ENCODE peak calls at places on chromosome 9, in eight cellular contexts. N is nephron progenitor cell, H is PC-9, R is A549, Y is cardiac fibroblast, T is kidney epithelial cell, B is esophagus muscularis mucosa, D is foreskin fibroblast. O is an unnamed sample.

GRCh38 chr9:133727876-133728441 is 10.2 kb downstream of the SARDH start:
- DNase-seq in H (no peak), Y (no peak), T (no peak), D (no peak), N (no peak), R (no peak), B (no peak), O (no peak)

GRCh38 chr9:123425261-123425821 is 69.3 kb downstream of the CRB2 start:
- DNase-seq in Y (no peak), N (no peak), D (no peak), B (no peak), T (no peak), R (no peak), H (no peak), O (no peak)

GRCh38 chr9:133067813-133068212 is 6.0 kb downstream of the CEL start:
- DNase-seq in Y (no peak), R (no peak), T (no peak), N (no peak), H (no peak), D (no peak), B (no peak), O (no peak)

GRCh38 chr9:1490341-1491115 is 440.4 kb downstream of the DMRT2 start:
- DNase-seq in Y (peak), H (no peak), D (peak), T (no peak), R (no peak), N (no peak), B (no peak), O (peak)

GRCh38 chr9:6272229-6272597 is 56.0 kb upstream of the TPD52L3 start:
- DNase-seq in D (peak), B (no peak), Y (peak), H (no peak), N (no peak), R (no peak), T (peak), O (no peak)

GRCh38 chr9:4674783-4675182 is 4.6 kb upstream of the CDC37L1 start:
- DNase-seq in R (no peak), B (no peak), D (peak), N (no peak), Y (peak), T (no peak), H (no peak), O (no peak)

GRCh38 chr9:93893899-93894690 is 61.1 kb downstream of the BARX1 start:
- DNase-seq in N (peak), Y (no peak), D (no peak), T (no peak), H (no peak), R (no peak), B (no peak), O (peak)

GRCh38 chr9:133881671-133882381 is 110.3 kb downstream of the VAV2 start:
- DNase-seq in D (no peak), B (no peak), H (no peak), N (no peak), T (no peak), R (no peak), Y (no peak), O (no peak)

GRCh38 chr9:37262410-37262809 is 142.0 kb downstream of the ZCCHC7 start:
- DNase-seq in R (no peak), H (no peak), B (no peak), Y (peak), T (no peak), D (peak), N (no peak), O (no peak)
- TF ChIP-seq CTCF in R (peak), H (no peak), B (no peak), Y (peak), T (peak), D (peak), N (peak), O (peak)

GRCh38 chr9:114592356-114592755 is 4.8 kb downstream of the ATP6V1G1 start:
- DNase-seq in H (no peak), Y (peak), D (no peak), B (no peak), T (no peak), N (no peak), R (no peak), O (peak)
- TF ChIP-seq CTCF in H (no peak), Y (peak), D (peak), B (no peak), T (peak), N (no peak), R (no peak), O (no peak)

DNA sequence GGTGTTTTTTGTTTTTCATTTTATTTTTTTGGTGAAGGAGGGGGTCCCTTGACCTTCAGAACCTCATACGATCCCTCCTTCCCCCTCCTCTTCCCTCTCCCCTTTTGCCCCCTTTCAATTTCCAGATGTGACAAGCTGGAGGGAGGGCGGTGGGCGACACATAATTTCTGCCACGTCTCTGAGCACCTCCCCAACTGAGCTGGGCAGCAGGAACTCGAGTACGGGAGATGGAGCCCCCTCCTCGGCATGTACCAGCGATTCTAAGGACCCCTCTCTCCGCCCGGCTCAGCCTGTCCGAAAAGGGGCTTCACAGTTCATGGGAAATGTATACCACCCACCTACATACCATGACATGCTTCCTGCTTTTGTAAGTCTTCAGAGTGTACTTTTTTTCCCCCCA is 52.4 kb downstream of the PRRC2B start:
- DNase-seq in Y (no peak), B (no peak), R (no peak), N (no peak), T (no peak), D (no peak), H (no peak), O (no peak)
- TF ChIP-seq CTCF in Y (no peak), B (no peak), R (no peak), N (no peak), T (no peak), D (no peak), H (no peak), O (no peak)

GRCh38 chr9:100426532-100427365 is at the start of gene MSANTD3:
- DNase-seq in T (no peak), Y (peak), H (peak), N (peak), D (peak), B (no peak), R (peak), O (peak)
- TF ChIP-seq CTCF in T (no peak), Y (no peak), H (no peak), N (no peak), D (no peak), B (no peak), R (peak), O (peak)

DNA sequence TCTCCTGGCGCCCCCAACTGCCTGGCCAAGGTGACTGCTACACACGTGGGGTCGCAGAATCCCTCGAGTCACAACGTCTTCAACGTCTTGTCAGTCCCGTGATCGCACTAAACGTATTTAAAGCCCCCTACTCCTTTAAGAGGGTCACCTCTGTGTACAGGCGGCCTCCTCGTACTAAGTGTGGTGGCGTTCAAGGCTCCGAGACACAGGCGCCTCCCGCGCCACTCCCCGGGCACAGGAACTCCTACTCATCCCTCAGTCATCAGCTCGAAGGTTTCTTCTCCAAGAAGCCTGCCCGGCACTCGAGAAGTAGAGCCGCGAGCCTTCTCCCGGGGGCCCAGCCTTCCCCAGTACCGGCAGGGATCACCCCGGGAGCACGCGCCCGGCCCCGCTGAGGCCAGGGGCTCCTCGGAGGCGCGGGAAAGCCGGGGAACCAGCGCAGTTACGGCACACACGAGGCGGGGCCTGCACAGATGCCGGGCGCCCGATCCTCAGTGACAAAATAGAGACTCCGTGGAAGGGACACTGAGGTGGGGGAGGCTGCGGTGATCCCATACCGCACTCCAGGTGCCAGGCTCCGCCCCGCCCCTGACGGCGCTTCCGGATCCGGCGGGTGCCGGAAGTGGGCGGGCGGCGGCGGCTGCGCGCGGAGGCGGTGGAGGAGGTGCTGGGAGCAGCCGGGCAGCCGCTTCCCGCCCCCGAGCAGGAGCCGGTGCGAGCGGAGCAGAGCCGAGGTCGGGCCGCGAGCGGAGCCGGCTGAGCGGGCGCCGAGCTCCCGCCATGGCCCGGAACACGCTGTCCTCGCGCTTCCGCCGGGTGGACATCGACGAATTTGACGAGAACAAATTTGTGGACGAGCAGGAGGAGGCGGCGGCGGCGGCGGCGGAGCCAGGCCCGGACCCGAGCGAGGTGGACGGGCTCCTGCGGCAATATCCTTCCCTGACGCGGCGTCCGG is 6.9 kb downstream of the ARPC5L start:
- DNase-seq in B (peak), D (peak), T (no peak), Y (peak), N (peak), H (peak), R (peak), O (peak)
- TF ChIP-seq CTCF in B (no peak), D (no peak), T (peak), Y (no peak), N (no peak), H (peak), R (peak), O (no peak)

GRCh38 chr9:107172160-107172978 is 110.7 kb upstream of the RAD23B start:
- DNase-seq in Y (peak), D (peak), H (peak), N (peak), B (peak), R (peak), T (peak), O (peak)
- TF ChIP-seq CTCF in Y (peak), D (peak), H (peak), N (peak), B (peak), R (peak), T (peak), O (peak)

DNA sequence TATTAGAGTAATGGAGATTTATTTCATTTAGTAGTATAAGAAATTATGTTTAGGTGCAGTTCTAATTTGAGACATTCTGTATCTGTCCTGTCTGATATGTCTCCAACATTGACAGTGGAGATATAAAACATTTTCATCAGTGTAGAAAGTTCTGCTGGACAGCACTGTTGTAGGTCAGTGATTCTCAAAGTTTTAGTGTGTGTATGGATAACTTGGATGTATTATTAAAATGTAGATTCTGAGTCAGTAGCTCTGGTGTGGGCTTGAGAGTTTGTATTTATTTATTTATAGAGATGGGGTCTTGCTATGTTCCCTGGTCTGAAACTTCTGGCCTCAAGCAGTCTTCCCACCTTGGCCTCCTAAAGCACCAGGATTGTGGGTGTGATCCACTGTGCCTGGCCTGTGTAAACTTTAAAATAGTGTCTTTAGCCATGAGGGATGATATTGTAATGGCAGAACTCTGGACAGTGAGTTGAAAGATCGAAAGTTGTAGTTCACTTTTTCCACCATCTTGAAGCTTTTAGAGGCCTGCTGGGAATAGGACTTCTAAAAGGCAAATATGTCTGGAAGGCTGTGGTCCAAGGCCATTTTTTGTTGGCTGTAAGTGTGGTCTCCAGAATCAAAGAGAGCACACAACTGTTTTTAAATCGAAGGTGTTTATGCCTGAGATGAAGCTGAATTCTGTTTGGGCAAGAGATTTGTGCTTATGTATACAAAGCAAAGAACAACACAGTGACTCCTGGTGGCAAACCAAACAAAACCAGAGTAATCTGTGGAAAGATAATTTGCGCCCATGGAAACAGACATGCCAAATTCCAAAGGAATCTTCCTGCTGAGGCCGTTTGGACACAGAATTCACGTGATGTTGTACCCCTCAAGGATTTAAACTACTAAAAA is 12.4 kb downstream of the UBAP1 start:
- DNase-seq in B (no peak), D (peak), H (no peak), T (no peak), R (peak), N (no peak), Y (peak), O (no peak)
- TF ChIP-seq CTCF in B (no peak), D (peak), H (no peak), T (peak), R (peak), N (no peak), Y (peak), O (no peak)